ENCODE peak calls at places on chromosomes 16 and 17, in five cellular contexts. Q is tibial nerve, N is gastrocnemius medialis, R is DND-41, B is neuronal stem cell. M is an unnamed sample.

GRCh38 chr16:81639931-81640680 is 139.0 kb upstream of the PLCG2 start:
- DNase-seq in B (no peak), N (no peak), Q (no peak), R (no peak), M (no peak)

GRCh38 chr16:27113341-27113841 is 46.7 kb downstream of the C16orf82 start:
- DNase-seq in R (no peak), N (no peak), B (no peak), Q (no peak), M (no peak)

GRCh38 chr17:48871551-48872351 is 20.8 kb upstream of the ATP5MC1 start:
- DNase-seq in Q (peak; percentile 32), R (no peak), N (peak; percentile 36), B (no peak), M (no peak)

GRCh38 chr17:80362428-80363119 is 52.4 kb upstream of the ENDOV start:
- DNase-seq in B (no peak), R (no peak), Q (peak; percentile 52), N (no peak), M (no peak)

GRCh38 chr16:48914070-48914469 is 304.1 kb upstream of the N4BP1 start:
- DNase-seq in R (no peak), Q (no peak), N (no peak), B (no peak), M (no peak)

GRCh38 chr16:67278773-67279295 is 498 bp upstream of the PLEKHG4 start:
- DNase-seq in Q (no peak), N (no peak), R (no peak), B (no peak), M (peak; percentile 46)

GRCh38 chr17:49515196-49515770 is 20.2 kb downstream of the NGFR start:
- DNase-seq in N (peak; percentile 92), B (peak; percentile 57), R (no peak), Q (peak; percentile 88), M (no peak)

GRCh38 chr16:81517150-81517499 is 72.5 kb downstream of the CMIP start:
- DNase-seq in N (no peak), B (no peak), Q (no peak), R (no peak), M (no peak)

GRCh38 chr16:65936096-65936495 is 430.4 kb upstream of the CDH5 start:
- DNase-seq in Q (no peak), B (no peak), N (no peak), R (no peak), M (no peak)

GRCh38 chr16:46901709-46902108 is 17.5 kb downstream of the GPT2 start:
- DNase-seq in N (no peak), B (no peak), Q (no peak), R (no peak), M (no peak)
- H3K36me3 ChIP-seq in N (no peaks in the 10 kb centered on the region), B (peaks cover 35% of the 10 kb centered on the region), Q (peaks cover 65% of the 10 kb centered on the region), R (no peaks in the 10 kb centered on the region), M (no peaks in the 10 kb centered on the region)

GRCh38 chr16:873243-873661 is 72.7 kb upstream of the GNG13 start:
- DNase-seq in R (no peak), Q (peak; percentile 38), N (no peak), B (no peak), M (no peak)

GRCh38 chr16:870856-871561 is 70.5 kb upstream of the GNG13 start:
- DNase-seq in Q (no peak), R (no peak), N (no peak), B (no peak), M (no peak)

GRCh38 chr16:869823-870641 is 69.5 kb upstream of the GNG13 start:
- DNase-seq in B (no peak), Q (no peak), R (no peak), N (no peak), M (no peak)

GRCh38 chr16:872436-873242 is 72.1 kb upstream of the GNG13 start:
- DNase-seq in R (no peak), N (no peak), B (no peak), Q (no peak), M (no peak)

GRCh38 chr16:871562-872330 is 71.2 kb upstream of the GNG13 start:
- DNase-seq in R (no peak), Q (no peak), N (no peak), B (no peak), M (no peak)
- H3K36me3 ChIP-seq in R (peaks cover 3% of the 10 kb centered on the region), Q (peaks cover 96% of the 10 kb centered on the region), N (no peaks in the 10 kb centered on the region), B (no peaks in the 10 kb centered on the region), M (no peaks in the 10 kb centered on the region)

GRCh38 chr17:77473615-77474226 is 333.0 kb downstream of the SEC14L1 start:
- DNase-seq in B (no peak), N (no peak), Q (no peak), R (no peak), M (no peak)

GRCh38 chr17:77474292-77474988 is 333.7 kb downstream of the SEC14L1 start:
- DNase-seq in N (no peak), R (no peak), B (no peak), Q (no peak), M (no peak)

GRCh38 chr17:77476498-77476897 is 335.7 kb downstream of the SEC14L1 start:
- DNase-seq in N (peak; percentile 65), B (no peak), Q (no peak), R (no peak), M (no peak)

GRCh38 chr17:77476006-77476405 is 335.2 kb downstream of the SEC14L1 start:
- DNase-seq in N (peak; percentile 44), Q (no peak), R (no peak), B (no peak), M (no peak)

DNA sequence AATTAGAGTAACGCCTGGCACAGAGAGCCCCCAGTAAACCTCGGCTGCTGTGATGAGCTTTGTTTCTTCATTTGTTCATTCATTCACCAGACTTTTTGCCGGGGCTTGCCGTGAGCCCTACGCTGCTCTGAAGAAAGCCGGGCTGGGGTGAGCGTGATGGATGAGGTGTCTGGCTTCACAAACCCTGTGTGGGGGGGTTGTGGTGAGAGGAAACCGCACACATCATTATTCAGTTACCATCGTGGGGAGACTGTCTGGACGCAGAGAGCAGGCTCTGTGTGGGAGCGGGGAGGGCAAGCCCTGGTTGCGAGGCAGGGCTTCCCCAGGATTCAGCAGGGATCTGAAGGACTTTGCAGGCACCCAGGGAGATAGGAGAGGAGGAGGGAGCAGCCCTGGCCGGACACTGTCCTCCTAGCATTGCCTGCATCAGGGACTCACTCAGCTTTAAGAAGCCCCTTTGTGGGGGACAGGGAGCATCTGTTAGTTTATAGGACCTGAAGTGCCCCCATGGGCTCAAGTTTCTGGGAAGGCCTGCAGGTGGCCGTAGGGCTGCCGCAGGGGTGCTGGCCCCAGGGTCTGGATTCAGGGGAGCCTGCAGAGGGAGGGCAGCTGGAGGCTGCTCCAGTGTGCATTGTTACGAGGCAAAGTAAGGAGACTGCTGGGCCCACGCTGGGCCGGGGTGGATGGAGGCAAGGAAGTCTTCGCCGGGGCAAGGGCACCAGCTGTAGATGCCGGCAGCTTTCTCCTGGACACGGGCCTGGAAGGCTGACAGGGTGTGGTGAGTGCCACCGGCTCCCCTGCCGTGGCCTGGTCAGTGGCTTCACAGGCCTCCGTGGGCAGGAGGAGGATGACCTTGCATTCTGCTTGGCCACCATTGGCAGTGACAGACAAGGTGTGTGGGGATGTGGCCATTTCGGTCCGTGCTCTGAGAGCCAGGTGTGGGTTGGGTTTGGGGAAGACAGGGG is 334.5 kb downstream of the SEC14L1 start:
- DNase-seq in Q (no peak), B (no peak), N (no peak), R (peak; percentile 62), M (no peak)
- H3K36me3 ChIP-seq in Q (no peaks in the 10 kb centered on the region), B (peaks cover 2% of the 10 kb centered on the region), N (no peaks in the 10 kb centered on the region), R (peaks cover 96% of the 10 kb centered on the region), M (peaks cover 37% of the 10 kb centered on the region)

GRCh38 chr17:40076595-40076994 is 13.8 kb downstream of the THRA start:
- DNase-seq in N (no peak), Q (no peak), R (no peak), B (no peak), M (no peak)
- H3K36me3 ChIP-seq in N (no peaks in the 10 kb centered on the region), Q (peaks cover 54% of the 10 kb centered on the region), R (peaks cover 42% of the 10 kb centered on the region), B (peaks cover 9% of the 10 kb centered on the region), M (no peaks in the 10 kb centered on the region)

DNA sequence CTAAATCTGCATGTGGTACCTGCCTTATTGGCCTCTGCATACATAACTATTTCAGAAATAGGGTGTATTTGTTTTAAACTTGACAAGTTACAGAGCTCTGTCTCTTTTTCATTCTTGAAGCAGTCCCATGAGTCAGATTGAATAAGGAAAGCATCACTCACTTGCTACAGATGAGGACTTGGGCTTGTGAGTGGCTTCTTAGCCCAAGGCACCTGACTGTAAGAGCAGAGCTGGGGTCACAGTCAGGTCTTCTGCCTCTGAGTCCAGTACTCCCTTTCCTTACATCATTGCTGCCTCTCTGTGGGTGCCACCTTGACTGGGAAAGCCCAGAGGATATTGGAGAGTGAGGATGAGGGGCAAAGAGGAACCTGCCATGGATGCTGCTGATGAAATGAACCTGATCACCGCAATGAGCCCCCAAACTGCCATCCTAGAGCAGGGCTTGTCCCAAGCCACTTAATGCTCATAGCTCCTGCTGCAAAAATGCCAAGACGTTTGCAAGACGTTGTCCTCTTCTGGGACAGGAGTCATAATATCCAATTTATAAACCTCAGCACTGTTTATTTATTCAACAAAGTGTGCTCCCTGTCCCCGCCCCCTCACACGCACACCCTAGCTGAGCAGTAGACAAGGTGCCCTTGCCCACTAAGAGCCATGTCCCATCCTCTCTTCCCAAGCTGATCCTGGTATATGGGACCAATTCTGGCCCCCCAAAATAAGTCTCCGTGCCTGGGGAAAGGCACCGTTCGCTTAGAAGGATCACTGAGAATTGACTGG is 74.1 kb downstream of the CCDC182 start:
- DNase-seq in Q (no peak), B (no peak), R (peak; percentile 3), N (no peak), M (no peak)
- H3K36me3 ChIP-seq in Q (peaks cover 9% of the 10 kb centered on the region), B (peaks cover 5% of the 10 kb centered on the region), R (peaks cover 96% of the 10 kb centered on the region), N (no peaks in the 10 kb centered on the region), M (no peaks in the 10 kb centered on the region)

DNA sequence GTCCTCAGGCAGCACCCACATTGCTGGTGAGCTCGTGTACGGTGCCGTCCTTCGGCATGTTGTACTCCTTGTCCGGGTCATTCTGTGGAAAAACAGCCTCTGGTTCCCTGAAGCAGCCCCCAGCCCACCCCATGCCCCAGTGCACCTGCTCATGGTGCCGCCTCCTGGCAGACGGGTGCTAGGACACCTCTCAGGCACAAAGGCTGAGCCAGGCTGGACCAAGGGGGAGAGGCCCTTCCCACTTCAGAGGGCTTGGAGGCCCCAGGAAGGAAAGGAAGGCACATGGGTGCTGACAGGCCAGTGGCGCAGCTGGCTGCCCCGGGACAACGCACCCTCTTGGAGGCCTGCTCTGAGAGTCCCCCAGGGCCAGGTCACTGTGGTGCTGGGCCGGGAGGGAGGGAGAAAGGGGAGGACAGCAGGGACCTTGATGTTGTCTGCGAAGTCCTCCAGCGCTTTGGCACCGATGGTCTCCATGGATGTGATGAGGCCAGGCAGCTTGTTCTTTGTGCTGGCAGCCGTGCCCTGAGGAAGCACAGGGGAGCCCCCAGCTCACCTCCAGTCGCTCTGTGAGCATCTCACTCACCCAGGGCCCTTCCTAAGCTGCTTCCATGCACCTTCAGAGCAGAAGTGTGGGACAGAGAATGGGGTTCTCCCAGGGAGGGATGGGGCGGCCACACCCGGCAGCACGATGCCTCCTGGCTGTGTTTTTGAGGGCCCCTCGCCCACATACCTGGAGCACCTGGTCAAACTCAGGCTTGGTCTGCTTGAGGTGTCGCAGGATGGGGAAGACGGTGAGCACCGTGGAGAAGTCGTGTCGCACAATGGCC is 9.3 kb downstream of the ZACN start:
- DNase-seq in N (no peak), R (no peak), Q (no peak), B (no peak), M (no peak)
- H3K36me3 ChIP-seq in N (no peaks in the 10 kb centered on the region), R (peaks cover 96% of the 10 kb centered on the region), Q (peaks cover 99% of the 10 kb centered on the region), B (peaks cover 60% of the 10 kb centered on the region), M (peaks cover 4% of the 10 kb centered on the region)

GRCh38 chr17:7393613-7394451 is 493 bp downstream of the PLSCR3 start:
- DNase-seq in N (peak; percentile 15), Q (no peak), R (peak; percentile 49), B (no peak), M (peak; percentile 76)

GRCh38 chr17:7389924-7390910 is 4.1 kb downstream of the PLSCR3 start:
- DNase-seq in B (no peak), R (no peak), Q (no peak), N (no peak), M (no peak)

GRCh38 chr17:7392696-7393612 is 1.4 kb downstream of the PLSCR3 start:
- DNase-seq in B (no peak), R (no peak), Q (no peak), N (peak; percentile 9), M (no peak)

GRCh38 chr17:7388856-7389255 is 5.5 kb downstream of the PLSCR3 start:
- DNase-seq in Q (no peak), R (no peak), N (no peak), B (no peak), M (no peak)

GRCh38 chr17:7391307-7391706 is 3.0 kb downstream of the PLSCR3 start:
- DNase-seq in N (no peak), B (no peak), Q (no peak), R (no peak), M (no peak)
- H3K36me3 ChIP-seq in N (no peaks in the 10 kb centered on the region), B (peaks cover 13% of the 10 kb centered on the region), Q (peaks cover 67% of the 10 kb centered on the region), R (no peaks in the 10 kb centered on the region), M (peaks cover 16% of the 10 kb centered on the region)